ENCODE peak calls at places on chromosomes 5 and 9, in four cellular contexts. C is mammary epithelial cell, I is GM23248, W is fibroblast of lung. A is an unnamed sample.

GRCh38 chr5:170761048-170761707 is 22.3 kb upstream of the GABRP start:
- DNase-seq in C (no peak), I (no peak), W (no peak), A (no peak)

GRCh38 chr5:142874537-142874936 is 104.4 kb downstream of the ARHGAP26 start:
- DNase-seq in C (peak), I (no peak), W (peak), A (no peak)

GRCh38 chr5:150590979-150591411 is 49.5 kb upstream of the SYNPO start:
- DNase-seq in C (no peak), I (no peak), W (peak), A (peak)

GRCh38 chr5:44332360-44332971 is 56.8 kb downstream of the FGF10 start:
- DNase-seq in C (peak), I (peak), W (peak), A (no peak)

GRCh38 chr5:178155065-178155464 is 1.4 kb upstream of the NHP2 start:
- DNase-seq in C (no peak), I (no peak), W (no peak), A (no peak)

GRCh38 chr5:127092690-127093089 is 19.4 kb upstream of the C5orf63 start:
- DNase-seq in C (peak), I (peak), W (peak), A (peak)

GRCh38 chr9:1018121-1018520 is 32.0 kb upstream of the DMRT2 start:
- DNase-seq in C (no peak), I (peak), W (no peak), A (no peak)

GRCh38 chr5:122715095-122715494 is 59.8 kb upstream of the SNX2 start:
- DNase-seq in C (peak), I (peak), W (peak), A (peak)

GRCh38 chr9:137876269-137876668 is 1.3 kb upstream of the CACNA1B start:
- DNase-seq in C (no peak), I (no peak), W (no peak), A (no peak)

GRCh38 chr9:87662808-87663528 is 63.0 kb upstream of the CTSL start:
- DNase-seq in C (peak), I (peak), W (peak), A (peak)

GRCh38 chr5:169350759-169351240 is 49.9 kb upstream of the SLIT3 start:
- DNase-seq in C (peak), I (peak), W (peak), A (peak)

GRCh38 chr9:98637381-98637780 is 71.4 kb downstream of the GABBR2 start:
- DNase-seq in C (peak), I (peak), W (peak), A (no peak)

GRCh38 chr5:67770431-67771025 is 445.0 kb upstream of the PIK3R1 start:
- DNase-seq in C (peak), I (peak), W (peak), A (peak)

GRCh38 chr9:126248680-126249079 is 77.9 kb upstream of the MVB12B start:
- DNase-seq in C (peak), I (peak), W (peak), A (peak)

GRCh38 chr5:157253547-157253946 is 12.4 kb upstream of the CYFIP2 start:
- DNase-seq in C (peak), I (peak), W (peak), A (peak)

GRCh38 chr5:107840161-107840560 is 169.4 kb upstream of the EFNA5 start:
- DNase-seq in C (no peak), I (no peak), W (no peak), A (no peak)

GRCh38 chr5:111583761-111584203 is 71.4 kb upstream of the STARD4 start:
- DNase-seq in C (no peak), I (peak), W (peak), A (peak)

GRCh38 chr5:83473344-83474169 is 2.0 kb downstream of the VCAN start:
- DNase-seq in C (peak), I (peak), W (peak), A (peak)

GRCh38 chr9:125763373-125763772 is 16.2 kb downstream of the PBX3 start:
- DNase-seq in C (peak), I (no peak), W (peak), A (peak)

GRCh38 chr5:122751293-122751753 is 23.6 kb upstream of the SNX2 start:
- DNase-seq in C (peak), I (peak), W (peak), A (peak)

GRCh38 chr5:78647838-78648358 is 674 bp downstream of the LHFPL2 start:
- DNase-seq in C (peak), I (peak), W (peak), A (peak)

GRCh38 chr5:82334856-82335255 is 56.7 kb upstream of the RPS23 start:
- DNase-seq in C (no peak), I (peak), W (peak), A (peak)

GRCh38 chr9:32926901-32927300 is 74.5 kb downstream of the APTX start:
- DNase-seq in C (no peak), I (no peak), W (no peak), A (no peak)

GRCh38 chr5:158746979-158747378 is 352.7 kb downstream of the EBF1 start:
- DNase-seq in C (no peak), I (peak), W (no peak), A (no peak)

GRCh38 chr5:129960831-129961230 is 56.6 kb downstream of the CHSY3 start:
- DNase-seq in C (no peak), I (no peak), W (no peak), A (no peak)

GRCh38 chr5:2095011-2095410 is 212.3 kb upstream of the IRX4 start:
- DNase-seq in C (no peak), I (no peak), W (no peak), A (no peak)

GRCh38 chr5:151597749-151598148 is 6.6 kb upstream of the FAT2 start:
- DNase-seq in C (no peak), I (no peak), W (no peak), A (no peak)

GRCh38 chr5:73768-74502 is 18.0 kb upstream of the PLEKHG4B start:
- DNase-seq in C (no peak), I (no peak), W (no peak), A (no peak)

GRCh38 chr5:98205691-98206461 is 567.6 kb upstream of the RGMB start:
- DNase-seq in C (peak), I (peak), W (peak), A (peak)

GRCh38 chr9:72362680-72363139 is 2.3 kb downstream of the ZFAND5 start:
- DNase-seq in C (peak), I (peak), W (peak), A (peak)

GRCh38 chr9:4508246-4508906 is 18.1 kb downstream of the SLC1A1 start:
- DNase-seq in C (peak), I (peak), W (peak), A (peak)

GRCh38 chr9:77066388-77066787 is 46.9 kb downstream of the FOXB2 start:
- DNase-seq in C (no peak), I (no peak), W (no peak), A (no peak)

GRCh38 chr5:685262-686171 is 7.6 kb downstream of the TPPP start:
- DNase-seq in C (no peak), I (no peak), W (no peak), A (no peak)

GRCh38 chr5:53334431-53334941 is 145.9 kb upstream of the FST start:
- DNase-seq in C (peak), I (peak), W (peak), A (peak)

GRCh38 chr5:112646139-112646941 is 91.3 kb upstream of the APC start:
- DNase-seq in C (no peak), I (no peak), W (no peak), A (no peak)

GRCh38 chr5:56356121-56356875 is 123.2 kb upstream of the ANKRD55 start:
- DNase-seq in C (peak), I (peak), W (no peak), A (no peak)

GRCh38 chr5:58582004-58582403 is 871 bp upstream of the RAB3C start:
- DNase-seq in C (no peak), I (no peak), W (no peak), A (no peak)

GRCh38 chr5:151092750-151093149 is 11.9 kb upstream of the TNIP1 start:
- DNase-seq in C (peak), I (peak), W (peak), A (peak)

GRCh38 chr5:1144638-1145396 is 33.0 kb upstream of the SLC12A7 start:
- DNase-seq in C (no peak), I (no peak), W (no peak), A (no peak)

DNA sequence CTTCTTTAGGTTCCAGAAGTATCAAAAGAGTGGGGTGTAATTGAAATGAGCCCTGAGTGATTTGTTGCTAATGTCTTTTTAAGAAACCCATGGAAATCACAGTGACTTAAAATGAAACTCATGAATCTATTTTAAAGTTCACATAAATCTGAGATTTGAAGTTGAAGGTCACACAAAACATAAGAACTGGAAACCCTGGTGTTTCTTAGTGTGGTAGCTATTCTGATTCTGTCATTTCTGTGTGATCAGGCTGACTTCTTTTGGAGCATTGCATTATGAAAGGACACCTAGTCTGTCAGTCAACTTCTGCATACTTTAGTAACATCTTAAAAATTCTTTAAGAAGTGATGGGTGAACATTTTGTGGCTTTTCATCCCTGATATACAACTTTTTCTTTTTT is 448.8 kb downstream of the TLE4 start:
- DNase-seq in C (no peak), I (no peak), W (no peak), A (no peak)
- H2AFZ ChIP-seq in C (no peak), I (no peak), W (no peak), A (no peak)

GRCh38 chr9:127422787-127423186 is 1.4 kb upstream of the ZNF79 start:
- DNase-seq in C (no peak), I (no peak), W (no peak), A (no peak)
- H2AFZ ChIP-seq in C (no peak), I (peak), W (no peak), A (no peak)

GRCh38 chr5:35894131-35894530 is 37.4 kb downstream of the IL7R start:
- DNase-seq in C (no peak), I (no peak), W (no peak), A (no peak)

GRCh38 chr5:35884789-35885172 is 28.1 kb downstream of the IL7R start:
- DNase-seq in C (no peak), I (peak), W (no peak), A (no peak)

GRCh38 chr5:35884125-35884788 is 27.6 kb downstream of the IL7R start:
- DNase-seq in C (peak), I (peak), W (peak), A (peak)

DNA sequence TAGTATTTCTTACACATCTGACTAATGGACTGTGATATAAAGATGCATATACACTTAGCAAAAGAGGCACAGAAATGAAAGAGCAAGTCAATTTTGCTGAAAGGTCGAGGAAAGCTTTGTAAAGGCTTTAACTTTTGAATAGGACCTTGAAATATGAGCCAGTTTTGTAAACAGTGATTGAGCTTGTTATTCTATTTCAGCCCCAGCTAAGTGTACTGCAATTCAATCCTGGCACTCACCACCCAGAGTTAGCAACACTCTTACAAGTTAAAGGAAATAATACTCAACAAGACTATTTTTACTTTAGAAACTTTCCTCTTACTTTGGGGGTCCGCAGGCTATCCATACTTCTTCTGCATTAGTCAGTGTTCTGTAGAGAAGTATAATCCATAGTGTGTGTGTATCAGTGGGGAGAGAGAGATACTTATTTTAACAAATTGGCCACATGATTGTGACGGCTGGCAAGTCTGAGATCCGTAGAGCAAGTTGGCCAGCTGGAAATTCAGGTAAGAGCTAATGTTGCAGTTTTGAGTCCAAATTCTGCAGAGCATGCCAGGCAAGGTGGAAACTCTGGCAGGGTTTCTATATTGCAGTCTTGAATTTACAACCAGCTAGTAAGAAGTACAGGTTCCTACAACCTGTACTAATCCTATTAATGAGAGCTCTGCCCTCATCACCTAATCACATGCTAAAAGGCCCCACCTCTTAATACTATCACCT is 33.5 kb downstream of the IL7R start:
- DNase-seq in C (no peak), I (no peak), W (no peak), A (no peak)
- H2AFZ ChIP-seq in C (no peak), I (no peak), W (no peak), A (no peak)

DNA sequence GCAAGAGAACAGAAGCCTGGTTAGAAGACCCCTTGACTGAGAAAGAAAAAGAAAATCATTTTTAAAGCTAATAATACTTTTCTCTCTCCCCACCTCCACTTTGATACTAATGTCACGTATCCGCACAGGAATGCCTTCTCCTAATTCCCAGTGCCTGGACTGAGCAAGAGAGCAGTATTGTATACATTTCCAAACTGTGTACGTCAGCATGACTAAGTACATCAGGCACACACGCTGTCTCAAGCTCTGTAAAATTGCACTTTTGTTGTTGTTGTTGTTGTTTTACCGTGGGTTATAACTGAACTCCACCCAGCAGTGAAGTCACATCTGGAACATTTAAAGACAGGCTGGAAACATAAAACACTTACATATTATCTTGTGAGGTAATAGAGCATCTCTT is 407.6 kb downstream of the DNAH5 start:
- DNase-seq in C (no peak), I (peak), W (no peak), A (peak)
- H2AFZ ChIP-seq in C (no peak), I (no peak), W (no peak), A (no peak)